ENCODE peak calls at places on chromosomes 13 and 19, in ten cellular contexts. W is upper lobe of right lung, R is left ventricle myocardium inferior, L is right lobe of liver, J is colonic mucosa, Z is Peyer's patch, F is astrocyte, X is RWPE2, C is ascending aorta, I is AG04450. A is an unnamed sample.
A peak's percentile ranks its signal among the peaks of the same experiment; 100 is the strongest.

GRCh38 chr13:113243847-113244246 is 34.4 kb downstream of the CUL4A start:
- DNase-seq in W (no peak), X (no peak), C (no peak), R (no peak), F (no peak), Z (no peak), L (no peak), I (no peak), J (no peak), A (no peak)

GRCh38 chr13:113562085-113562749 is 22.3 kb upstream of the TFDP1 start:
- DNase-seq in Z (no peak), F (peak; percentile 61), C (no peak), J (peak; percentile 61), X (peak; percentile 53), W (peak; percentile 72), I (peak; percentile 48), L (peak; percentile 51), R (peak; percentile 52), A (peak; percentile 66)

GRCh38 chr13:40668335-40668734 is 1.9 kb upstream of the FOXO1 start:
- DNase-seq in C (no peak), J (peak; percentile 57), F (no peak), Z (peak; percentile 54), I (no peak), X (no peak), R (peak; percentile 62), W (no peak), L (no peak), A (no peak)

GRCh38 chr13:64278493-64278892 is 2862.8 kb upstream of the PCDH20 start:
- DNase-seq in X (no peak), J (no peak), F (peak; percentile 75), W (no peak), R (no peak), L (no peak), Z (no peak), C (no peak), I (peak; percentile 3), A (no peak)

GRCh38 chr13:50526771-50527567 is 316.5 kb downstream of the DLEU7 start:
- DNase-seq in Z (peak; percentile 44), L (no peak), C (no peak), X (no peak), F (no peak), R (no peak), J (no peak), I (no peak), W (no peak), A (no peak)

GRCh38 chr13:47067296-47067695 is 170.4 kb upstream of the HTR2A start:
- DNase-seq in F (no peak), C (no peak), X (no peak), J (no peak), R (no peak), Z (no peak), L (no peak), I (no peak), W (no peak), A (no peak)

GRCh38 chr13:30111810-30112209 is 195.5 kb downstream of the KATNAL1 start:
- DNase-seq in C (no peak), W (no peak), J (no peak), L (no peak), X (no peak), I (no peak), F (no peak), Z (no peak), R (no peak), A (no peak)

GRCh38 chr13:110485604-110486003 is 75.9 kb downstream of the RAB20 start:
- DNase-seq in W (no peak), L (no peak), C (no peak), I (no peak), F (peak; percentile 57), X (no peak), J (no peak), Z (no peak), R (no peak), A (no peak)

GRCh38 chr13:50365683-50366391 is 350.6 kb downstream of the KCNRG start:
- DNase-seq in R (no peak), F (no peak), I (no peak), Z (peak; percentile 36), L (no peak), W (no peak), J (no peak), X (peak; percentile 57), C (no peak), A (no peak)

GRCh38 chr13:94121686-94122085 is 357.8 kb downstream of the DCT start:
- DNase-seq in R (no peak), X (no peak), C (no peak), L (no peak), W (no peak), J (no peak), Z (no peak), I (peak; percentile 16), F (peak; percentile 90), A (no peak)

GRCh38 chr13:51683537-51684050 is 99.3 kb downstream of the WDFY2 start:
- DNase-seq in I (no peak), W (no peak), Z (no peak), J (no peak), C (no peak), F (no peak), L (no peak), X (no peak), R (no peak), A (no peak)

GRCh38 chr13:104314926-104315535 is 1248.8 kb upstream of the SLC10A2 start:
- DNase-seq in F (peak; percentile 20), W (no peak), C (no peak), J (no peak), I (no peak), X (no peak), R (no peak), Z (no peak), L (no peak), A (no peak)

GRCh38 chr13:91135949-91136348 is 211.5 kb upstream of the MIR17HG start:
- DNase-seq in Z (no peak), R (no peak), L (no peak), W (no peak), F (no peak), I (no peak), J (no peak), C (no peak), X (no peak), A (no peak)

GRCh38 chr19:18605196-18605545 is 1.4 kb downstream of the CRLF1 start:
- DNase-seq in R (no peak), L (no peak), W (no peak), Z (no peak), C (no peak), I (no peak), F (no peak), X (peak; percentile 52), J (no peak), A (no peak)
- H3K27ac ChIP-seq in R (no peak overlapping the region), L (no peak overlapping the region), W (no peak overlapping the region), Z (no peak overlapping the region), C (no peak overlapping the region), I (no peak overlapping the region), F (no peak overlapping the region), X (no peak overlapping the region), J (no peak overlapping the region), A (peak overlapping the region; percentile 76)

GRCh38 chr13:107743983-107744382 is 471.4 kb downstream of the LIG4 start:
- DNase-seq in Z (no peak), W (no peak), C (no peak), X (no peak), L (no peak), I (peak; percentile 39), F (peak; percentile 53), J (no peak), R (no peak), A (no peak)
- TF ChIP-seq CTCF in Z (no peak), W (no peak), C (no peak), X (no peak), L (no peak), I (no peak), F (no peak), J (no peak), R (no peak), A (no peak)

DNA sequence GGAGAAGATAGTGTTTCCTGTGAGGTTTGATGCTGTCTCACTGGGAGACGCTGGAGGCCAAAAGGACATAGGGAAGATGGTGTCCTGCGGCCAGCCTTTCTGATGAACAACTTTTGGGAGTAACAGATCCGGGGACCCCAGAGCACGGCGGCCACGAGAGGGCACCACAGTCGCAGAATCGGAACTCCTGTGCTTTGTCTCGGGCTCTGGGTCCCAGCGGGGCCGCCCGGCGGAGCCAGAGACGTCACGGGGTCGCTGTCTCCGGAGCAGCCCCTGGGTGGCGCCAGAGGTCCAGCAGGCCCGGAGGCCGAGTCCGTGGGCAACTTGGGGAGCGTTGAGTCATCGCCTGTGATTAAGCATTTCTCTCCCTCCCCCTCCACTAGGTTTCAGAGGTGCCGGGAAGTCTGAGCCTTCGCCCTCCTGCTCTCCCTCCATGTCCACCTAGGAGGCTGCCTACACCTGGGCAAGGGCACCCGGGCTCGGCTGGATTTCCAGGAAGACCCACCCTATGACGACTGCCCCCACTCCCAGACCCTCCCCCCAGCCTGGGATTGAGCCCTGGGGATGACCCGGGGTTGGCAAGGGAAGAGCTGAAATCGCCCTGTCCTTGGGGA is 3.2 kb downstream of the NANOS3 start:
- DNase-seq in J (peak; percentile 99), I (peak; percentile 84), L (peak; percentile 98), F (peak; percentile 82), W (peak; percentile 99), C (peak; percentile 92), Z (peak; percentile 96), R (peak; percentile 98), X (peak; percentile 93), A (peak; percentile 99)
- H3K27ac ChIP-seq in J (peak overlapping the region; percentile 64), I (peak overlapping the region; percentile 39), L (peak overlapping the region; percentile 14), F (peak overlapping the region; percentile 55), W (peak overlapping the region; percentile 81), C (peak overlapping the region; percentile 58), Z (peak overlapping the region; percentile 69), R (peak overlapping the region; percentile 74), X (peak overlapping the region; percentile 44), A (peak overlapping the region; percentile 85)

GRCh38 chr19:30358821-30359580 is 13.2 kb upstream of the ZNF536 start:
- DNase-seq in Z (no peak), X (no peak), L (no peak), J (no peak), F (no peak), W (no peak), R (no peak), I (no peak), C (no peak), A (no peak)

GRCh38 chr19:30356951-30357579 is 15.1 kb upstream of the ZNF536 start:
- DNase-seq in F (no peak), X (no peak), C (no peak), J (no peak), Z (no peak), W (no peak), R (no peak), I (no peak), L (no peak), A (no peak)

GRCh38 chr19:30357580-30357954 is 14.6 kb upstream of the ZNF536 start:
- DNase-seq in Z (no peak), C (no peak), R (no peak), I (no peak), X (no peak), J (no peak), F (no peak), L (no peak), W (no peak), A (no peak)

GRCh38 chr19:30359936-30360335 is 12.2 kb upstream of the ZNF536 start:
- DNase-seq in J (no peak), I (no peak), C (no peak), L (no peak), Z (no peak), F (no peak), R (no peak), W (no peak), X (no peak), A (no peak)

DNA sequence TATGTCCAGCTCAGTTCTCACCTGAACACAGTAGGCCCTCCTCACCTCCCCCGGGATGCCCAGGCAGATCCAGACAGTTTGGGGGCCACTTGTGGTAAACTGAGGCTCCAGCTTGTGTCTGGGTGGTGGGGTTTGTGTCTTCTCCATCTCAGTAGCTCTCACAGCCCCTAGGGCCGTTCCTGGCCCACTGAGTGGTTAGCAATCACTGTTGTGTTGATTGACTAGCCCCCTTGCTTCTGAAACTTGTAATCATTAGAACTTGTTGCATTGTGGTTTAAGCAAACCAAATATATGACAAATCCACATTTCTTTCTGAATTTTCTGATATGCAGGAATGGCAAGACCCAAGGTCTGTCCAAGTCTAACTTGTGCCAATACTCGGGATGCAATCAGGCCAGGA is 13.9 kb upstream of the ZNF536 start:
- DNase-seq in W (no peak), C (no peak), I (no peak), X (no peak), R (no peak), L (no peak), J (no peak), Z (no peak), F (no peak), A (no peak)
- TF ChIP-seq CTCF in W (no peak), C (no peak), I (no peak), X (no peak), R (no peak), L (no peak), J (no peak), Z (no peak), F (no peak), A (no peak)

A was measured in coronary artery.